ENCODE peak calls at places on chromosomes 11 and 22, in six cellular contexts. J, F, R, X, Y and I are unnamed samples.

GRCh38 chr11:10304495-10305261 is at the start of gene ADM:
- DNase-seq in R (peak), F (peak), Y (peak), X (peak), J (peak), I (peak)

GRCh38 chr22:45129703-45130524 is 33.8 kb upstream of the NUP50 start:
- DNase-seq in F (peak), X (peak), Y (no peak), J (no peak), R (no peak), I (no peak)

GRCh38 chr11:1568451-1568911 is 3.6 kb downstream of the DUSP8 start:
- DNase-seq in X (no peak), R (no peak), J (no peak), Y (no peak), F (peak), I (no peak)

GRCh38 chr11:20949585-20949984 is 280.2 kb downstream of the NELL1 start:
- DNase-seq in R (no peak), X (no peak), J (no peak), Y (no peak), F (no peak), I (no peak)

GRCh38 chr11:87437844-87438223 is 400.1 kb downstream of the TMEM135 start:
- DNase-seq in J (no peak), X (peak), R (no peak), Y (no peak), F (no peak), I (no peak)

GRCh38 chr11:67351275-67352005 is 1.9 kb downstream of the POLD4 start:
- DNase-seq in X (no peak), J (no peak), F (peak), Y (peak), R (peak), I (no peak)

GRCh38 chr22:26471522-26471921 is 12.1 kb downstream of the HPS4 start:
- DNase-seq in F (no peak), R (no peak), X (peak), Y (peak), J (no peak), I (no peak)

GRCh38 chr11:67275606-67276409 is 9.5 kb downstream of the GRK2 start:
- DNase-seq in F (no peak), Y (peak), X (no peak), J (no peak), R (no peak), I (no peak)

GRCh38 chr11:44318369-44318768 is 8.4 kb upstream of the ALX4 start:
- DNase-seq in X (no peak), J (no peak), F (no peak), R (no peak), Y (no peak), I (no peak)

GRCh38 chr11:33323421-33323820 is 66.2 kb downstream of the HIPK3 start:
- DNase-seq in Y (no peak), X (no peak), R (no peak), J (no peak), F (no peak), I (no peak)

GRCh38 chr11:118152020-118152551 is 537 bp downstream of the SCN4B start:
- DNase-seq in F (no peak), Y (no peak), X (no peak), R (no peak), J (no peak), I (no peak)

GRCh38 chr22:44279059-44279340 is 33.8 kb downstream of the SHISAL1 start:
- DNase-seq in X (no peak), J (no peak), R (no peak), F (no peak), Y (no peak), I (no peak)

GRCh38 chr22:31917227-31917921 is 27.0 kb upstream of the YWHAH start:
- DNase-seq in Y (peak), R (no peak), X (no peak), F (peak), J (no peak), I (no peak)

GRCh38 chr22:39249081-39249704 is 4.4 kb upstream of the PDGFB start:
- DNase-seq in R (no peak), J (no peak), X (no peak), F (no peak), Y (no peak), I (no peak)

GRCh38 chr11:73875840-73876239 is 806 bp downstream of the COA4 start:
- DNase-seq in Y (no peak), R (no peak), X (no peak), J (no peak), F (peak), I (no peak)

GRCh38 chr11:20289732-20290131 is 73.8 kb upstream of the HTATIP2 start:
- DNase-seq in F (no peak), R (no peak), J (no peak), X (no peak), Y (no peak), I (no peak)

GRCh38 chr11:92048415-92048814 is 176.2 kb upstream of the FAT3 start:
- DNase-seq in X (no peak), R (no peak), Y (no peak), F (no peak), J (no peak), I (no peak)

GRCh38 chr11:59754859-59755700 is at the start of gene STX3:
- DNase-seq in Y (peak), J (peak), X (no peak), F (peak), R (peak), I (peak)

GRCh38 chr11:122852071-122852831 is 14.0 kb downstream of the CRTAM start:
- DNase-seq in R (no peak), J (no peak), Y (no peak), F (peak), X (no peak), I (no peak)

GRCh38 chr22:26428515-26429457 is at the start of gene ASPHD2:
- DNase-seq in J (peak), F (peak), Y (peak), R (peak), X (no peak), I (peak)

GRCh38 chr11:5364214-5364613 is 12.9 kb downstream of the OR51B6 start:
- DNase-seq in F (no peak), J (no peak), X (no peak), R (no peak), Y (no peak), I (no peak)

GRCh38 chr11:64447717-64448598 is 89.0 kb downstream of the RPS6KA4 start:
- DNase-seq in F (peak), X (no peak), Y (peak), J (peak), R (peak), I (no peak)

GRCh38 chr11:131662310-131662709 is 291.9 kb downstream of the NTM start:
- DNase-seq in J (no peak), Y (no peak), R (no peak), F (no peak), X (no peak), I (no peak)

GRCh38 chr11:108929241-108929640 is 264.4 kb downstream of the DDX10 start:
- DNase-seq in Y (no peak), R (no peak), F (no peak), X (peak), J (no peak), I (no peak)

GRCh38 chr11:8061555-8062428 is 19.2 kb upstream of the TUB start:
- DNase-seq in J (no peak), F (no peak), R (no peak), Y (no peak), X (no peak), I (no peak)

GRCh38 chr22:49021097-49021925 is 806.4 kb downstream of the BRD1 start:
- DNase-seq in Y (no peak), F (no peak), J (no peak), R (no peak), X (no peak), I (no peak)

GRCh38 chr11:77063861-77064260 is 2.9 kb upstream of the CAPN5 start:
- DNase-seq in X (no peak), R (no peak), F (no peak), Y (no peak), J (no peak), I (peak)

GRCh38 chr22:24763872-24764485 is 10.5 kb downstream of the PIWIL3 start:
- DNase-seq in Y (no peak), X (no peak), F (no peak), J (no peak), R (no peak), I (no peak)

GRCh38 chr11:46499821-46500220 is 94.0 kb downstream of the AMBRA1 start:
- DNase-seq in Y (no peak), X (no peak), F (no peak), R (no peak), J (no peak), I (no peak)

GRCh38 chr11:20719821-20720220 is 50.4 kb downstream of the NELL1 start:
- DNase-seq in F (no peak), X (no peak), R (no peak), J (no peak), Y (no peak), I (no peak)

GRCh38 chr11:117438371-117439000 is 110.8 kb downstream of the CEP164 start:
- DNase-seq in F (peak), X (no peak), Y (no peak), J (no peak), R (no peak), I (no peak)

GRCh38 chr11:119266517-119267255 is 50.2 kb downstream of the MCAM start:
- DNase-seq in Y (no peak), F (no peak), X (no peak), R (no peak), J (no peak), I (no peak)

GRCh38 chr11:33742249-33742851 is 6.1 kb upstream of the CD59 start:
- DNase-seq in X (no peak), R (no peak), Y (no peak), F (peak), J (no peak), I (no peak)

DNA sequence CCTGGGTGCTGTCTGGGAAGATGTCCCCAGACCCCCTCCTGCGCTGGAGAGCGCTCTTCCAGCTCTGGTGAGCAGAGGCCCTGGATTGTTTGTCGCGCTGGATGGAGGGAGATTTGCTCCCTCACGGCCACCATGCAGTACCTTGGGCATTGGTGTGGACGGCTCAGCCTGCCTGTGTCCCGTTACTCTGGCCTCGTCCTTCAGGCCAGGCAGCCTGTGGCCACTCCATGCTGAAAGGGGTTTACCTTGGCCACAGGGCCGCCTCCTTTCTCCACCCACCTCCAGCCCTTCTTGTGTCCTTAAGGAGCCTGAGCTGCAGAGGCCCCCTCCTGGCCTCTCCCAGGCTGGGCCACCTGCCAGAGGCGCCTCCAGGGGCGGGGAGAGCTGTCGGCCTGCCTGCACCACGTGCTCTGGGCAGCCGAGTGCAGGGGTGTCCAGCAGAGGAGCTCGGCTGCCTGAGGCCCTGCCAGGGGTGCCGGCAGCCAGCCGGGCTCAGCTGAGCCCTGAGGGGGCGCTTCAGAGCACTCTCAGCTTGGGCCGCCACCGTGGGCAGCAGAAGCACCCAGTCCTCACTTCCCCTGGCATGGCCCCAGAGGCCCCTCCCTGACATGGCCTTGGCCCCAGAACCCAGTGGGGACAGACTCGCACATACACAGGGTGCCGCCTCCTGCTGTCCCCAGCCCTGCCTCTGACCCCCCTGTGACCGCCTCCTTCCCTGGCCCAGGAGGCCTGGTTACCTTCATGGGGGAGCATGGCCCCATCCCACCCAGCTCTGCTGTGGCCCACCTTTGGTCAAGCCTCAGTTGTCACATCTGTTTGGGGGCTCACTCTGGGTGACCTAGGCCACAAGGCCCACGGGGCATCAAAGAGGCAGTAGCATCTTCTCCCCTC is 3.4 kb downstream of the CCND1 start:
- DNase-seq in J (peak), F (no peak), R (peak), Y (peak), X (no peak), I (peak)
- TF ChIP-seq CTCF in J (peak), F (no peak), R (no peak), Y (peak), X (no peak), I (no peak)

GRCh38 chr11:3123761-3124733 is 41.1 kb downstream of the OSBPL5 start:
- DNase-seq in J (peak), Y (peak), R (peak), X (peak), F (no peak), I (no peak)
- TF ChIP-seq CTCF in J (no peak), Y (no peak), R (no peak), X (no peak), F (no peak), I (no peak)

GRCh38 chr11:72548481-72548880 is 114.2 kb upstream of the CLPB start:
- DNase-seq in F (no peak), J (no peak), R (no peak), X (no peak), Y (no peak), I (no peak)

GRCh38 chr11:72551571-72551970 is 117.2 kb upstream of the CLPB start:
- DNase-seq in X (no peak), F (no peak), J (no peak), Y (no peak), R (no peak), I (no peak)

GRCh38 chr11:72552399-72552910 is 118.1 kb upstream of the CLPB start:
- DNase-seq in R (no peak), X (no peak), F (no peak), Y (no peak), J (no peak), I (no peak)

GRCh38 chr11:72556433-72556832 is 117.8 kb downstream of the PDE2A start:
- DNase-seq in F (no peak), R (no peak), J (no peak), Y (no peak), X (no peak), I (no peak)

GRCh38 chr11:72553748-72554147 is 119.4 kb upstream of the CLPB start:
- DNase-seq in Y (peak), J (no peak), R (no peak), F (peak), X (no peak), I (no peak)
- TF ChIP-seq CTCF in Y (peak), J (no peak), R (no peak), F (peak), X (no peak), I (no peak)

GRCh38 chr11:102147031-102147430 is 36.8 kb downstream of the YAP1 start:
- DNase-seq in F (no peak), Y (no peak), J (no peak), R (no peak), X (no peak), I (no peak)
- TF ChIP-seq CTCF in F (no peak), Y (no peak), J (no peak), R (no peak), X (no peak), I (no peak)